ENCODE peak calls at places on chromosomes 3 and 15, in seven cellular contexts. One of them, this sample, is unnamed.

GRCh38 chr3:70980646-70981031 is 602.9 kb downstream of the FOXP1 start:
- DNase-seq in AG09309: no peak
- DNase-seq in HL-60: no peak
- DNase-seq in astrocyte of the spinal cord: peak; percentile 24
- DNase-seq in dorsolateral prefrontal cortex: no peak
- DNase-seq in RWPE1: no peak
- DNase-seq in AG10803: no peak
- DNase-seq in this sample: no peak

GRCh38 chr15:41634072-41634628 is 26.1 kb upstream of the MGA start:
- DNase-seq in astrocyte of the spinal cord: no peak
- DNase-seq in dorsolateral prefrontal cortex: no peak
- DNase-seq in HL-60: no peak
- DNase-seq in AG10803: no peak
- DNase-seq in AG09309: no peak
- DNase-seq in RWPE1: no peak
- DNase-seq in this sample: no peak

GRCh38 chr15:96947296-96947695 is 616.8 kb downstream of the NR2F2 start:
- DNase-seq in AG09309: no peak
- DNase-seq in AG10803: no peak
- DNase-seq in astrocyte of the spinal cord: no peak
- DNase-seq in dorsolateral prefrontal cortex: no peak
- DNase-seq in HL-60: no peak
- DNase-seq in RWPE1: no peak
- DNase-seq in this sample: no peak

GRCh38 chr15:35885870-35886269 is 339.9 kb upstream of the DPH6 start:
- DNase-seq in HL-60: no peak
- DNase-seq in astrocyte of the spinal cord: peak; percentile 2
- DNase-seq in AG10803: no peak
- DNase-seq in AG09309: no peak
- DNase-seq in dorsolateral prefrontal cortex: no peak
- DNase-seq in RWPE1: peak; percentile 32
- DNase-seq in this sample: no peak

GRCh38 chr3:153615863-153616262 is 453.8 kb downstream of the RAP2B start:
- DNase-seq in dorsolateral prefrontal cortex: no peak
- DNase-seq in AG10803: no peak
- DNase-seq in astrocyte of the spinal cord: no peak
- DNase-seq in HL-60: no peak
- DNase-seq in RWPE1: no peak
- DNase-seq in AG09309: no peak
- DNase-seq in this sample: no peak

GRCh38 chr3:72766866-72767265 is 81.4 kb downstream of the SHQ1 start:
- DNase-seq in AG09309: no peak
- DNase-seq in astrocyte of the spinal cord: no peak
- DNase-seq in dorsolateral prefrontal cortex: no peak
- DNase-seq in RWPE1: no peak
- DNase-seq in AG10803: no peak
- DNase-seq in HL-60: no peak
- DNase-seq in this sample: no peak

GRCh38 chr3:18119866-18120265 is 305.3 kb downstream of the SATB1 start:
- DNase-seq in AG10803: peak; percentile 50
- DNase-seq in astrocyte of the spinal cord: no peak
- DNase-seq in RWPE1: no peak
- DNase-seq in AG09309: no peak
- DNase-seq in HL-60: no peak
- DNase-seq in dorsolateral prefrontal cortex: no peak
- DNase-seq in this sample: no peak

GRCh38 chr3:184289426-184289938 is 9.6 kb upstream of the PSMD2 start:
- DNase-seq in astrocyte of the spinal cord: peak; percentile 27
- DNase-seq in dorsolateral prefrontal cortex: peak; percentile 42
- DNase-seq in AG09309: no peak
- DNase-seq in AG10803: peak; percentile 39
- DNase-seq in RWPE1: peak; percentile 68
- DNase-seq in HL-60: no peak
- DNase-seq in this sample: peak; percentile 90

GRCh38 chr3:150370982-150371381 is 37.1 kb upstream of the TSC22D2 start:
- DNase-seq in dorsolateral prefrontal cortex: no peak
- DNase-seq in astrocyte of the spinal cord: peak; percentile 22
- DNase-seq in RWPE1: no peak
- DNase-seq in AG09309: no peak
- DNase-seq in HL-60: no peak
- DNase-seq in AG10803: peak; percentile 33
- DNase-seq in this sample: no peak

GRCh38 chr15:30791776-30792175 is 111.9 kb upstream of the FAN1 start:
- DNase-seq in HL-60: no peak
- DNase-seq in dorsolateral prefrontal cortex: no peak
- DNase-seq in RWPE1: no peak
- DNase-seq in AG09309: no peak
- DNase-seq in AG10803: no peak
- DNase-seq in astrocyte of the spinal cord: no peak
- DNase-seq in this sample: no peak

GRCh38 chr3:122271246-122271898 is 53.7 kb upstream of the CSTA start:
- DNase-seq in AG09309: no peak
- DNase-seq in RWPE1: no peak
- DNase-seq in AG10803: no peak
- DNase-seq in HL-60: no peak
- DNase-seq in dorsolateral prefrontal cortex: no peak
- DNase-seq in astrocyte of the spinal cord: no peak
- DNase-seq in this sample: no peak

GRCh38 chr3:105222568-105223093 is 144.1 kb upstream of the ALCAM start:
- DNase-seq in HL-60: no peak
- DNase-seq in AG09309: no peak
- DNase-seq in AG10803: no peak
- DNase-seq in RWPE1: no peak
- DNase-seq in astrocyte of the spinal cord: no peak
- DNase-seq in dorsolateral prefrontal cortex: no peak
- DNase-seq in this sample: no peak
- TF ChIP-seq CTCF in HL-60: no peak
- TF ChIP-seq CTCF in AG09309: no peak
- TF ChIP-seq CTCF in AG10803: no peak
- TF ChIP-seq CTCF in RWPE1: no peak
- TF ChIP-seq CTCF in astrocyte of the spinal cord: no peak
- TF ChIP-seq CTCF in dorsolateral prefrontal cortex: no peak
- TF ChIP-seq CTCF in this sample: no peak

GRCh38 chr15:23629234-23629805 is 18.3 kb downstream of the MAGEL2 start:
- DNase-seq in RWPE1: no peak
- DNase-seq in AG10803: peak; percentile 11
- DNase-seq in dorsolateral prefrontal cortex: no peak
- DNase-seq in HL-60: no peak
- DNase-seq in astrocyte of the spinal cord: no peak
- DNase-seq in AG09309: no peak
- DNase-seq in this sample: no peak
- TF ChIP-seq CTCF in RWPE1: peak; percentile 65
- TF ChIP-seq CTCF in AG10803: peak; percentile 53
- TF ChIP-seq CTCF in dorsolateral prefrontal cortex: peak; percentile 51
- TF ChIP-seq CTCF in HL-60: peak; percentile 9
- TF ChIP-seq CTCF in astrocyte of the spinal cord: peak; percentile 48
- TF ChIP-seq CTCF in AG09309: peak; percentile 36
- TF ChIP-seq CTCF in this sample: no peak

GRCh38 chr3:140216249-140216648 is 281.3 kb downstream of the CLSTN2 start:
- DNase-seq in RWPE1: peak; percentile 16
- DNase-seq in AG10803: peak; percentile 2
- DNase-seq in astrocyte of the spinal cord: no peak
- DNase-seq in AG09309: no peak
- DNase-seq in HL-60: peak; percentile 3
- DNase-seq in dorsolateral prefrontal cortex: no peak
- DNase-seq in this sample: peak; percentile 13

GRCh38 chr3:140223197-140223596 is 288.2 kb downstream of the CLSTN2 start:
- DNase-seq in AG10803: no peak
- DNase-seq in astrocyte of the spinal cord: no peak
- DNase-seq in dorsolateral prefrontal cortex: no peak
- DNase-seq in AG09309: no peak
- DNase-seq in HL-60: no peak
- DNase-seq in RWPE1: no peak
- DNase-seq in this sample: no peak

GRCh38 chr3:140223631-140224030 is 288.6 kb downstream of the CLSTN2 start:
- DNase-seq in astrocyte of the spinal cord: peak; percentile 84
- DNase-seq in dorsolateral prefrontal cortex: no peak
- DNase-seq in RWPE1: peak; percentile 29
- DNase-seq in AG09309: no peak
- DNase-seq in AG10803: peak; percentile 3
- DNase-seq in HL-60: no peak
- DNase-seq in this sample: peak; percentile 23

GRCh38 chr3:140219161-140219745 is 284.3 kb downstream of the CLSTN2 start:
- DNase-seq in RWPE1: no peak
- DNase-seq in HL-60: no peak
- DNase-seq in astrocyte of the spinal cord: no peak
- DNase-seq in dorsolateral prefrontal cortex: no peak
- DNase-seq in AG10803: no peak
- DNase-seq in AG09309: no peak
- DNase-seq in this sample: no peak

DNA sequence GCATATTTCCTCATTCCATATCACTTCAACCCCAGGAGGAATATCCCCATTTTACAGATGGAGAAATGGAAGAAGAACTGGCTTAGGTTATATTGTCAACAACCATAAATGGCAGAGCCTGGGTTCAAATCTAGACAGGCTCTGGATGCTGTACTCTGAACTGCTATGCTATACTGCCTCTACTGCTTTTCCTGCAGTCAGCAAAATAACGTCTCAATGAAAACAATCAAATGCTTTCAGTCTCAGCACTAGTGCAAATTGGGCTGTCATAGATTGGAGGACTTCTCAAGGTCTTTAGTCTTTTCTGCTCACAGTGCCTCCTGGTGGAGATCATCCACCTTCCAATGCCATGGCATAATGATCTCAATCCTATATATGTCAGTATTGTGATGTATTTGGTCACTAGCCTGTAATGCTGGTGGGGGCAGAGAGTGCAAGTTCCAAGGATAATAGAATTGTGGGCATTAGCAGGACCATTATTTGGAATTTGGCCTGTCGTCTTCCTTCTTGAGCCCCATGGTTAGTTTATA is 285.0 kb downstream of the CLSTN2 start:
- DNase-seq in AG10803: no peak
- DNase-seq in dorsolateral prefrontal cortex: no peak
- DNase-seq in AG09309: no peak
- DNase-seq in astrocyte of the spinal cord: no peak
- DNase-seq in HL-60: no peak
- DNase-seq in RWPE1: no peak
- DNase-seq in this sample: no peak
- TF ChIP-seq CTCF in AG10803: peak; percentile 2
- TF ChIP-seq CTCF in dorsolateral prefrontal cortex: peak; percentile 14
- TF ChIP-seq CTCF in AG09309: peak; percentile 22
- TF ChIP-seq CTCF in astrocyte of the spinal cord: peak; percentile 7
- TF ChIP-seq CTCF in HL-60: no peak
- TF ChIP-seq CTCF in RWPE1: no peak
- TF ChIP-seq CTCF in this sample: no peak

DNA sequence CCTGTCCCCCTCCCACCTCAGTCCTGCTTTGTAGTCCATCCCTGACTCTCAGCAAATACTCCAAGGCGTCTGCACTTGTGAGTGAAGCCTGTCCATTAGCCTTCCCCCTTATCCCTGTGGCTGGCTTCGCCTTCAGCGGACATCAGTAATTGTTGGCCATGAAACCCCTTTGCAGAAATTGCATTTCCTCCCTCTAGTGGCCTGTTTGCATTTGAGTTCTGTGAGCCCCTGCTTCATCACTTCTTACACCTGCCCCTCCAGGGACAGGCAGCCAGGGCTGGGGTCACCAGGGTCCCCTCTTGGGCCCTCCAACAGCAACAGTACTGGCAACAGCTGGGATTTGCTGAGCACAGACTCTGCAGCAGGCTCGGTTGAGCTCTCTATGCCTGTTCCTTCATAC is 9.0 kb upstream of the LRRK1 start:
- DNase-seq in HL-60: no peak
- DNase-seq in AG10803: no peak
- DNase-seq in dorsolateral prefrontal cortex: no peak
- DNase-seq in RWPE1: no peak
- DNase-seq in astrocyte of the spinal cord: no peak
- DNase-seq in AG09309: no peak
- DNase-seq in this sample: no peak
- TF ChIP-seq CTCF in HL-60: no peak
- TF ChIP-seq CTCF in AG10803: peak; percentile 18
- TF ChIP-seq CTCF in dorsolateral prefrontal cortex: no peak
- TF ChIP-seq CTCF in RWPE1: no peak
- TF ChIP-seq CTCF in astrocyte of the spinal cord: peak; percentile 43
- TF ChIP-seq CTCF in AG09309: peak; percentile 44
- TF ChIP-seq CTCF in this sample: no peak

GRCh38 chr15:71538922-71539321 is 271.4 kb upstream of the NR2E3 start:
- DNase-seq in AG10803: no peak
- DNase-seq in AG09309: no peak
- DNase-seq in astrocyte of the spinal cord: no peak
- DNase-seq in dorsolateral prefrontal cortex: no peak
- DNase-seq in HL-60: no peak
- DNase-seq in RWPE1: no peak
- DNase-seq in this sample: no peak
- TF ChIP-seq CTCF in AG10803: no peak
- TF ChIP-seq CTCF in AG09309: no peak
- TF ChIP-seq CTCF in astrocyte of the spinal cord: no peak
- TF ChIP-seq CTCF in dorsolateral prefrontal cortex: no peak
- TF ChIP-seq CTCF in HL-60: no peak
- TF ChIP-seq CTCF in RWPE1: no peak
- TF ChIP-seq CTCF in this sample: no peak

GRCh38 chr15:84643838-84644237 is 10.2 kb downstream of the WDR73 start:
- DNase-seq in AG09309: no peak
- DNase-seq in astrocyte of the spinal cord: no peak
- DNase-seq in RWPE1: no peak
- DNase-seq in AG10803: no peak
- DNase-seq in dorsolateral prefrontal cortex: no peak
- DNase-seq in HL-60: no peak
- DNase-seq in this sample: no peak

GRCh38 chr15:84634228-84634837 is 19.8 kb downstream of the WDR73 start:
- DNase-seq in astrocyte of the spinal cord: no peak
- DNase-seq in dorsolateral prefrontal cortex: no peak
- DNase-seq in AG09309: no peak
- DNase-seq in HL-60: no peak
- DNase-seq in AG10803: no peak
- DNase-seq in RWPE1: no peak
- DNase-seq in this sample: no peak

GRCh38 chr15:84633311-84634227 is 20.5 kb downstream of the WDR73 start:
- DNase-seq in AG09309: peak; percentile 33
- DNase-seq in AG10803: peak; percentile 73
- DNase-seq in astrocyte of the spinal cord: peak; percentile 78
- DNase-seq in HL-60: peak; percentile 35
- DNase-seq in dorsolateral prefrontal cortex: peak; percentile 61
- DNase-seq in RWPE1: peak; percentile 55
- DNase-seq in this sample: peak; percentile 76

DNA sequence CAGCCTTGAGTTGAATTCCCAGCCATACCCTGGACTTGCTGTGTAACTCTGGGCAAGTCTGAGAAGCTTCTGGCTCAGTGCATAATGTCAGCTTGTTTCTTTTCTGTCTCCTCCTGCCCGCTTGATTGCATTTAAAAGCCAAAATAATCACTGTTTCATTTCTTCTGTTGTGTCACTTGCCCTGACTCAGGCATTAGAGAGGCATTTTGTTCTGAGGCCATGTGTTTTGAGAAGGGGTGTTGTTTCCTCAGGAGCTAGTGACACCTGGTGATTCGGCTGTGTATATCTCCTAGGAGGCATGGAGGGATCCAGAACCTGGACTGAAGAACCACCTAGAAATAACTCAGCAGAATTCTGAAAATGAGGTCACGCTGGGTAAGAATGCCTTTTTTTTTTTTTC is 16.0 kb downstream of the WDR73 start:
- DNase-seq in AG10803: peak; percentile 13
- DNase-seq in HL-60: no peak
- DNase-seq in AG09309: no peak
- DNase-seq in dorsolateral prefrontal cortex: no peak
- DNase-seq in RWPE1: peak; percentile 53
- DNase-seq in astrocyte of the spinal cord: no peak
- DNase-seq in this sample: no peak
- TF ChIP-seq CTCF in AG10803: no peak
- TF ChIP-seq CTCF in HL-60: no peak
- TF ChIP-seq CTCF in AG09309: peak; percentile 14
- TF ChIP-seq CTCF in dorsolateral prefrontal cortex: no peak
- TF ChIP-seq CTCF in RWPE1: no peak
- TF ChIP-seq CTCF in astrocyte of the spinal cord: peak; percentile 10
- TF ChIP-seq CTCF in this sample: no peak

GRCh38 chr15:69074011-69074842 is 59.7 kb downstream of the NOX5 start:
- DNase-seq in dorsolateral prefrontal cortex: peak; percentile 38
- DNase-seq in AG09309: no peak
- DNase-seq in HL-60: no peak
- DNase-seq in astrocyte of the spinal cord: peak; percentile 57
- DNase-seq in AG10803: peak; percentile 39
- DNase-seq in RWPE1: peak; percentile 56
- DNase-seq in this sample: peak; percentile 72
- TF ChIP-seq CTCF in dorsolateral prefrontal cortex: no peak
- TF ChIP-seq CTCF in AG09309: no peak
- TF ChIP-seq CTCF in HL-60: no peak
- TF ChIP-seq CTCF in astrocyte of the spinal cord: peak; percentile 2
- TF ChIP-seq CTCF in AG10803: no peak
- TF ChIP-seq CTCF in RWPE1: no peak
- TF ChIP-seq CTCF in this sample: no peak